ENCODE peak calls at places on chromosome 20, in seven cellular contexts. One of them, this sample, is unnamed.

GRCh38 chr20:37777556-37777955 is 83.7 kb downstream of the CTNNBL1 start:
- DNase-seq in NB4: no peak
- DNase-seq in GM04504: no peak
- DNase-seq in left ventricle myocardium inferior: no peak
- DNase-seq in EH: peak; percentile 6
- DNase-seq in aorta: no peak
- DNase-seq in right cardiac atrium: no peak
- DNase-seq in this sample: no peak

GRCh38 chr20:14764511-14765369 is 427.3 kb upstream of the FLRT3 start:
- DNase-seq in NB4: no peak
- DNase-seq in GM04504: no peak
- DNase-seq in left ventricle myocardium inferior: no peak
- DNase-seq in EH: no peak
- DNase-seq in aorta: no peak
- DNase-seq in right cardiac atrium: no peak
- DNase-seq in this sample: no peak

GRCh38 chr20:9886227-9886626 is 47.4 kb upstream of the PAK5 start:
- DNase-seq in NB4: no peak
- DNase-seq in GM04504: peak; percentile 6
- DNase-seq in left ventricle myocardium inferior: no peak
- DNase-seq in EH: peak; percentile 38
- DNase-seq in aorta: no peak
- DNase-seq in right cardiac atrium: no peak
- DNase-seq in this sample: no peak

GRCh38 chr20:1537731-1538058 is 19.8 kb downstream of the SIRPD start:
- DNase-seq in NB4: peak; percentile 99
- DNase-seq in GM04504: no peak
- DNase-seq in left ventricle myocardium inferior: peak; percentile 39
- DNase-seq in EH: no peak
- DNase-seq in aorta: no peak
- DNase-seq in right cardiac atrium: peak; percentile 71
- DNase-seq in this sample: no peak

GRCh38 chr20:51346686-51347485 is 195.6 kb downstream of the NFATC2 start:
- DNase-seq in NB4: no peak
- DNase-seq in GM04504: no peak
- DNase-seq in left ventricle myocardium inferior: no peak
- DNase-seq in EH: peak; percentile 83
- DNase-seq in aorta: no peak
- DNase-seq in right cardiac atrium: no peak
- DNase-seq in this sample: peak; percentile 53

GRCh38 chr20:33554914-33555420 is 65.1 kb downstream of the CBFA2T2 start:
- DNase-seq in NB4: peak; percentile 68
- DNase-seq in GM04504: peak; percentile 35
- DNase-seq in left ventricle myocardium inferior: no peak
- DNase-seq in EH: peak; percentile 93
- DNase-seq in aorta: no peak
- DNase-seq in right cardiac atrium: no peak
- DNase-seq in this sample: peak; percentile 92

GRCh38 chr20:48827880-48828733 is at the start of gene PREX1:
- DNase-seq in NB4: peak; percentile 94
- DNase-seq in GM04504: peak; percentile 58
- DNase-seq in left ventricle myocardium inferior: peak; percentile 86
- DNase-seq in EH: peak; percentile 65
- DNase-seq in aorta: peak; percentile 94
- DNase-seq in right cardiac atrium: peak; percentile 94
- DNase-seq in this sample: no peak

GRCh38 chr20:2693286-2693995 is 861 bp downstream of the EBF4 start:
- DNase-seq in NB4: peak; percentile 74
- DNase-seq in GM04504: no peak
- DNase-seq in left ventricle myocardium inferior: peak; percentile 44
- DNase-seq in EH: peak; percentile 13
- DNase-seq in aorta: peak; percentile 84
- DNase-seq in right cardiac atrium: peak; percentile 74
- DNase-seq in this sample: no peak

GRCh38 chr20:51480507-51481270 is 61.8 kb downstream of the NFATC2 start:
- DNase-seq in NB4: no peak
- DNase-seq in GM04504: no peak
- DNase-seq in left ventricle myocardium inferior: no peak
- DNase-seq in EH: no peak
- DNase-seq in aorta: no peak
- DNase-seq in right cardiac atrium: no peak
- DNase-seq in this sample: no peak

GRCh38 chr20:35821807-35822242 is 50.0 kb downstream of the PHF20 start:
- DNase-seq in NB4: no peak
- DNase-seq in GM04504: peak; percentile 35
- DNase-seq in left ventricle myocardium inferior: no peak
- DNase-seq in EH: peak; percentile 94
- DNase-seq in aorta: peak; percentile 50
- DNase-seq in right cardiac atrium: no peak
- DNase-seq in this sample: peak; percentile 21

GRCh38 chr20:54633903-54634302 is 158.5 kb downstream of the DOK5 start:
- DNase-seq in NB4: peak; percentile 8
- DNase-seq in GM04504: no peak
- DNase-seq in left ventricle myocardium inferior: no peak
- DNase-seq in EH: no peak
- DNase-seq in aorta: no peak
- DNase-seq in right cardiac atrium: no peak
- DNase-seq in this sample: no peak

GRCh38 chr20:58855506-58856314 is 3.2 kb downstream of the GNAS start:
- DNase-seq in NB4: no peak
- DNase-seq in GM04504: no peak
- DNase-seq in left ventricle myocardium inferior: no peak
- DNase-seq in EH: no peak
- DNase-seq in aorta: no peak
- DNase-seq in right cardiac atrium: no peak
- DNase-seq in this sample: no peak

GRCh38 chr20:19973920-19974620 is 43.1 kb upstream of the NAA20 start:
- DNase-seq in NB4: peak; percentile 92
- DNase-seq in GM04504: peak; percentile 67
- DNase-seq in left ventricle myocardium inferior: peak; percentile 71
- DNase-seq in EH: peak; percentile 81
- DNase-seq in aorta: peak; percentile 82
- DNase-seq in right cardiac atrium: peak; percentile 89
- DNase-seq in this sample: peak; percentile 75

GRCh38 chr20:52192296-52193007 is 873 bp upstream of the ZFP64 start:
- DNase-seq in NB4: peak; percentile 79
- DNase-seq in GM04504: no peak
- DNase-seq in left ventricle myocardium inferior: peak; percentile 45
- DNase-seq in EH: no peak
- DNase-seq in aorta: no peak
- DNase-seq in right cardiac atrium: no peak
- DNase-seq in this sample: peak; percentile 0

GRCh38 chr20:38725458-38725958 is 1.2 kb downstream of the SLC32A1 start:
- DNase-seq in NB4: no peak
- DNase-seq in GM04504: no peak
- DNase-seq in left ventricle myocardium inferior: no peak
- DNase-seq in EH: no peak
- DNase-seq in aorta: no peak
- DNase-seq in right cardiac atrium: no peak
- DNase-seq in this sample: no peak

GRCh38 chr20:44861547-44862006 is 23.9 kb upstream of the YWHAB start:
- DNase-seq in NB4: no peak
- DNase-seq in GM04504: peak; percentile 84
- DNase-seq in left ventricle myocardium inferior: no peak
- DNase-seq in EH: peak; percentile 69
- DNase-seq in aorta: peak; percentile 86
- DNase-seq in right cardiac atrium: peak; percentile 80
- DNase-seq in this sample: peak; percentile 73

GRCh38 chr20:63344616-63345327 is 16.4 kb downstream of the CHRNA4 start:
- DNase-seq in NB4: no peak
- DNase-seq in GM04504: no peak
- DNase-seq in left ventricle myocardium inferior: peak; percentile 67
- DNase-seq in EH: no peak
- DNase-seq in aorta: no peak
- DNase-seq in right cardiac atrium: peak; percentile 88
- DNase-seq in this sample: peak; percentile 22

GRCh38 chr20:31260326-31260932 is 3.0 kb downstream of the DEFB115 start:
- DNase-seq in NB4: peak; percentile 63
- DNase-seq in GM04504: no peak
- DNase-seq in left ventricle myocardium inferior: no peak
- DNase-seq in EH: no peak
- DNase-seq in aorta: no peak
- DNase-seq in right cardiac atrium: no peak
- DNase-seq in this sample: no peak

GRCh38 chr20:730005-730404 is 38.3 kb downstream of the SLC52A3 start:
- DNase-seq in NB4: no peak
- DNase-seq in GM04504: no peak
- DNase-seq in left ventricle myocardium inferior: no peak
- DNase-seq in EH: no peak
- DNase-seq in aorta: no peak
- DNase-seq in right cardiac atrium: no peak
- DNase-seq in this sample: no peak

GRCh38 chr20:21322083-21322710 is 19.1 kb downstream of the XRN2 start:
- DNase-seq in NB4: no peak
- DNase-seq in GM04504: no peak
- DNase-seq in left ventricle myocardium inferior: no peak
- DNase-seq in EH: no peak
- DNase-seq in aorta: no peak
- DNase-seq in right cardiac atrium: no peak
- DNase-seq in this sample: no peak

This sample was measured in stromal cell of bone marrow.